ENCODE peak calls at places on chromosomes 11 and 22, in five cellular contexts. C is K562, E is NT2/D1, J is kidney, F is fibroblast of lung. X is an unnamed sample.

GRCh38 chr11:33324211-33324985 is 67.2 kb downstream of the HIPK3 start:
- DNase-seq in F (no peak), C (no peak), E (no peak), J (no peak), X (no peak)

GRCh38 chr11:71484248-71485062 is 31.5 kb downstream of the NADSYN1 start:
- DNase-seq in F (no peak), E (no peak), J (no peak), C (no peak), X (no peak)

GRCh38 chr11:75160880-75161279 is 10.0 kb downstream of the SLCO2B1 start:
- DNase-seq in F (no peak), E (no peak), J (no peak), C (no peak), X (no peak)

GRCh38 chr11:68324241-68324640 is 11.8 kb downstream of the LRP5 start:
- DNase-seq in C (no peak), E (no peak), F (no peak), J (no peak), X (no peak)

GRCh38 chr22:29106839-29107238 is 34.0 kb downstream of the KREMEN1 start:
- DNase-seq in E (no peak), C (no peak), F (no peak), J (no peak), X (no peak)

GRCh38 chr11:71456831-71457230 is 3.8 kb downstream of the NADSYN1 start:
- DNase-seq in C (no peak), J (peak), E (no peak), F (no peak), X (no peak)

GRCh38 chr11:112478806-112479205 is 218.1 kb upstream of the PLET1 start:
- DNase-seq in J (no peak), F (no peak), E (no peak), C (no peak), X (no peak)

GRCh38 chr11:19873730-19874129 is 161.1 kb downstream of the NAV2 start:
- DNase-seq in C (no peak), J (no peak), E (peak), F (peak), X (no peak)

GRCh38 chr22:41301085-41302015 is at the start of gene ZC3H7B:
- DNase-seq in F (peak), C (peak), J (peak), E (peak), X (no peak)

GRCh38 chr11:122784325-122785155 is 53.8 kb upstream of the CRTAM start:
- DNase-seq in F (peak), E (peak), J (no peak), C (no peak), X (no peak)

GRCh38 chr11:34335331-34335730 is 22.5 kb downstream of the ABTB2 start:
- DNase-seq in C (no peak), F (no peak), E (no peak), J (no peak), X (no peak)

GRCh38 chr11:134049303-134049702 is 19.6 kb upstream of the JAM3 start:
- DNase-seq in F (no peak), J (no peak), C (no peak), E (no peak), X (no peak)

DNA sequence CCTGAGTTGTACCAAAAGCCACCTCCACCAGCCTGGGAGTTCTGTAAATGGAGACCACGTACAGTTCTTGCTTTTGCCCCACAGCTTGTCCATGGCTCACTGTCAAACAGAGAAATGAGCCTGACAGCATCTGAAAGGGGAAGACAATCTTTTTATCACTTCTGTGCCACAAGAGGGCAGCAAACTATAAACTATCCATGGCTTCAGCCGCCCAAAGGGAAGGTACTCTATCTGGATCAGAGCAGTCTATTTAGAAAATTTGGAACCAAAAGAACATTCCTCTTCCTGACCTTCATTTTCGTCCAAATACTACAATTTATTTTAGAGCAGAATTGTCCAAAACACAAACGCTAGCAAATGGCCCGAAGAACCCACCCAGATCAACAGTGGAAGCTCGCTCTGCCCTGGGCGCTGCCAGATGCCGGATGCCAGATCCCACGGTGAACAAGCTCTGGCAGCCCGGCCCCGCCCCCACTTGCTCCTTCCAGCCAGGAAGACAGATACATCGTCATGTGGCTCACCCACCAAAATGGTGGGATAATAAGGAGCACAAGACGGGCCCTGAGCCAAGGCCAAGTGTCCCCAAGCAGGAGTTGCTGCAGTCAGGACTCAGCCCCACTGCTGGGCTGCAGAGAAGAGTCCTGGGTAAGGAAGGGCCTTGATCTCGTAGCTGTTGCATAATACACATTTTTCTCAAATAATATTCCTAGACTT is 23.9 kb upstream of the SCGB1A1 start:
- DNase-seq in E (peak), J (peak), C (peak), F (peak), X (peak)
- H3K4me3 ChIP-seq in E (no peak), J (peak), C (no peak), F (peak), X (peak)

GRCh38 chr22:31953251-31953650 is 8.9 kb downstream of the YWHAH start:
- DNase-seq in C (no peak), E (no peak), F (no peak), J (no peak), X (no peak)

GRCh38 chr22:31951201-31952093 is 7.1 kb downstream of the YWHAH start:
- DNase-seq in C (no peak), F (no peak), E (no peak), J (peak), X (no peak)

GRCh38 chr22:31952094-31952401 is 7.7 kb downstream of the YWHAH start:
- DNase-seq in F (peak), C (no peak), J (no peak), E (no peak), X (no peak)

GRCh38 chr22:31950226-31950625 is 5.9 kb downstream of the YWHAH start:
- DNase-seq in F (no peak), E (no peak), C (no peak), J (no peak), X (no peak)

GRCh38 chr22:31952459-31952858 is 8.1 kb downstream of the YWHAH start:
- DNase-seq in J (no peak), C (no peak), E (no peak), F (peak), X (no peak)
- H3K9ac ChIP-seq in J (no peak), C (no peak), E (no peak), F (no peak), X (no peak)

DNA sequence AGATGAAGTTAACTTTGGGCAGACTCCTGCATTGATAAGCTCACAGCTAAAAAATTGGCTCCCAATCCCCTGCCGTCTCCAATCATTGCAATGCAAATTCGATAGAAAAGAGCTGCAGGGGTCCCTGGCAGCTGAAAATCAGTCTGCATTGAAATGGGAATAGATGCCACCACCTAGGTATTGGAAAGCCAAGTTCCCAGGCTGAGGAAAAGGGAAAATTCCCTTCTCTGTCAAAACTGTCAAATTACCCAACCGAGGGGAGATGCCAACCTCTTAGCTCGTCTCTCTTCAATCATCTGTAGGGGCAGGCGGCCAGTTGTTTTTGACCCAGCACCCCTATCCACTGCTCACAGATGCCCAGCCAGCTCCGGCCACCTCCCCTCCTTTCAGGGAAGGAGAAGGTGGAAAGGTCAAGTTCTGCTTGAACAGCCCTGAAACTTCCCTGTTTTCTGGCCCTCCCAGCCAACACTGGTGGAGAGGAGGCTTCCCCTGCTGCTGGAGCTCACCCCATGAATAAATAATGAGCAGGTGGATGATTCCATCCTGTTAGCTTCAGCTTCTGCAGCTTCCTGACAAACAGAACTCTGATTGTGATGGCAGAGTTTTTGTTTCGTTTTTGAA is 916.3 kb downstream of the TBC1D22A start:
- DNase-seq in C (no peak), F (no peak), J (no peak), E (peak), X (no peak)
- H3K4me3 ChIP-seq in C (no peak), F (no peak), J (no peak), E (no peak), X (no peak)

DNA sequence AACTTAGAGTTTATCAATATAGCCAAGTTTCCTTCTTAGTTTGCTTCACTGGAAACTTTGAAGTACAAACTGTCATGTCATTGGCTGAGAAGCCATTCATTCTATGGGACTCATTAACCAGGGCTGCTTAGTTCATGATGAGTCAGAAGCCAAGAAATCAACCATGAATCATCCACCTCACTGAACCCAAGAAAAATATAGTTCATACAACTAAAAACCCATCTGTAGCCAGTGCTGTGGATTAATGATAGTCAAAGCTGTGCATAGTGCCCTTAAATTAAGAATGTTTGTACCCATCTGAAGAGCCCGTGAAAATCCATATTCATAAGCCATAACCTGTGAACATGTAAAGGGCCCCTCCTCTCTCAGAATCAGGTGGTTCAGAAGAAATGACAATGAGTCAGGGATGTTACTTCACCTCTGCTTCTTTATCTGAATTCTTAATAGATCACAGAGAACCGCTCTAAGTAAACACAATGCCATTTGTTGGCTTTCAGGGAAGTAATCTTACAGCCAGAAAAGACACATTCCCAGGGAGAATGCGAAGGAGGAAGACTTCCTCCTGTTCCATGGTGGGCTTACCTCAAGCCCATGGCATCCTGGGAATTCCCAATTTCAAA is 25.4 kb downstream of the MMP20 start:
- DNase-seq in F (peak), C (no peak), J (no peak), E (no peak), X (no peak)
- H3K9ac ChIP-seq in F (no peak), C (no peak), J (no peak), E (no peak), X (no peak)

GRCh38 chr11:44314733-44315132 is 4.8 kb upstream of the ALX4 start:
- DNase-seq in F (no peak), C (no peak), E (no peak), J (no peak), X (no peak)

GRCh38 chr11:44319170-44319551 is 9.2 kb upstream of the ALX4 start:
- DNase-seq in E (no peak), C (no peak), F (no peak), J (peak), X (no peak)

GRCh38 chr11:44315947-44316387 is 6.0 kb upstream of the ALX4 start:
- DNase-seq in C (no peak), J (peak), F (peak), E (no peak), X (no peak)

GRCh38 chr11:44318369-44318768 is 8.4 kb upstream of the ALX4 start:
- DNase-seq in J (no peak), E (no peak), F (no peak), C (no peak), X (no peak)

GRCh38 chr11:44316388-44317240 is 6.7 kb upstream of the ALX4 start:
- DNase-seq in J (peak), C (peak), E (no peak), F (no peak), X (no peak)
- H3K4me3 ChIP-seq in J (peak), C (no peak), E (peak), F (no peak), X (no peak)

DNA sequence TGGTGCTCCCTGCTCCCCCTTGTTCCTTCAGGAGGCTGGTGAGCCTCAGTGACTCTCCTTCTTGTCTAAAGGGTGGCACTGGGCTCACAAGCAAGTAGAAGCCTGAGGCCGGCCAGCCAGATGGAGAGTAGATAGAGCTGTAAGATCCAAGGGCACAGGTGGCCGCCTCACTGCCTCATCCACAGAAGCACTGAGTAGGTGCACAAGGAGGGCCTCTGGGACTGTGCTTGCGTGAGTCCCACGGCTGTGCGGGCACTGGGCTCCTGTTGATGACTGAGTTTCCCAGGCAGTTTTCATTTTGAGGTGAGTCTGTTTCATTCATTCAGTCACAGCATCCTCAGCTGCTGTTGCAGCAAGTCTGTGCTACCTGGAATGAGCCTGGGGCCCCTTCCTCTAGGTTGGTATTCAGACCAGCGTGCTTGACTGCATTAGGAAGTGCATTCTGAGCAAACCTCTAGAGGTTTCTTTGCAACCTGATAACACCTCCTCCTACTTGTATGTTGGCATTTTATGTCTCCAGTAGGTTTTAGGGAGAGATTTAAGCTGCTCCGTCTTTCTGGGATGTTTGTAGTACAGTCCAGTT is 184.0 kb downstream of the TBC1D22A start:
- DNase-seq in J (peak), F (no peak), C (no peak), E (no peak), X (no peak)
- H3K9ac ChIP-seq in J (no peak), F (no peak), C (no peak), E (no peak), X (no peak)

DNA sequence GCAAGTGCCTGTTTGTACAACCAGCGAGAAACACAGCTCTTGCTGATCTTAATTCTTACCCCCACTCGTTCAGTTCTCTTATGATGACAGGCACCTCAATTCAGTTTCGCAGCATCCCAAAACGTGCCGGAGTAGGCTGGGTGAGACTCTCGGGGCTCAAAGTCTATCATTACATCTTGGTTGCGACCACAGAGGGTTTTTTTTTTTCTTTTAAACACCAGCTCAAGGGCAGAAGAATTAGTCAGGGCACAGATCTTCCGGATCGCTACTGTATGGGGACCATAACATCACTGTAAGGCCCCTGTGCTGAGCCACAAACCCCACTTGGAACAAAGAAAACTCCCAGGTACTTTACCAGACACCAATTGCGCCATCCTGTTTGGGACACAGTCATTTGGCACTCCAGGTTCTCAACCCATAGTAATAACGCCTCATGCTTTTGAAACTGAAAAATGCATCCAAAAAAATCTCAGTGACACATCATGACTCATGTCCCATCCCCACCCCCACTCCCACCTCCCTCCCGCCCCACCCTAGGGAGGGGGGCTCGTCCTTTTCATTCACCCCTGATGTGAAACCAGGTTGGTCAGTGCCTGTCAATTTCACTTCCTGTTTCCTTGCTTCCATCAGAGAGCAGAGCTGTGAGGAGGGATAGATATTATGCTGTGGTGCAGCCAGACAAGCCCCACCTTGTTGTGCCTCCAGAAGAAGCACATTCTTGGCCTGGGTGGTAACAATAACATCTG is 41.0 kb upstream of the CD5 start:
- DNase-seq in C (no peak), E (no peak), F (peak), J (no peak), X (no peak)
- H3K4me3 ChIP-seq in C (no peak), E (no peak), F (no peak), J (no peak), X (no peak)

GRCh38 chr11:65498977-65499712 is at the start of gene MALAT1:
- DNase-seq in C (peak), E (peak), F (peak), J (peak), X (peak)
- H3K9ac ChIP-seq in C (peak), E (peak), F (peak), J (peak), X (peak)

GRCh38 chr22:50600967-50601668 is 525 bp downstream of the MAPK8IP2 start:
- DNase-seq in C (peak), J (peak), F (no peak), E (no peak), X (no peak)
- H3K4me3 ChIP-seq in C (no peak), J (no peak), F (no peak), E (peak), X (no peak)